ENCODE peak calls at places on chromosomes 11 and 22, in six cellular contexts. U, K, G, Z, A and H are unnamed samples.

GRCh38 chr11:126585388-126586302 is 230.2 kb downstream of the ST3GAL4 start:
- DNase-seq in G (peak), U (peak), K (peak), Z (no peak), A (peak), H (no peak)

GRCh38 chr22:34943830-34944229 is 122.1 kb upstream of the ISX start:
- DNase-seq in G (no peak), U (peak), K (no peak), Z (no peak), A (no peak), H (no peak)

GRCh38 chr11:117438371-117439000 is 110.8 kb downstream of the CEP164 start:
- DNase-seq in K (no peak), Z (no peak), U (no peak), A (peak), G (no peak), H (no peak)

GRCh38 chr11:3747704-3748103 is 49.6 kb downstream of the NUP98 start:
- DNase-seq in U (peak), Z (no peak), G (peak), A (peak), K (no peak), H (no peak)

GRCh38 chr22:26845016-26845728 is 187.8 kb downstream of the MIAT start:
- DNase-seq in G (no peak), K (peak), U (no peak), Z (no peak), A (peak), H (no peak)

GRCh38 chr11:19018901-19019300 is 41.6 kb downstream of the MRGPRX2 start:
- DNase-seq in K (no peak), U (no peak), A (no peak), G (no peak), Z (no peak), H (no peak)

GRCh38 chr22:43789452-43789851 is 22.7 kb downstream of the EFCAB6 start:
- DNase-seq in U (peak), G (peak), A (peak), Z (no peak), K (peak), H (no peak)

GRCh38 chr11:12224537-12224893 is 114.1 kb downstream of the MICAL2 start:
- DNase-seq in K (peak), U (no peak), G (peak), A (peak), Z (peak), H (peak)

GRCh38 chr11:69216609-69217008 is 60.9 kb downstream of the SMIM38 start:
- DNase-seq in K (no peak), Z (no peak), A (no peak), G (no peak), U (no peak), H (no peak)

GRCh38 chr11:12599408-12600143 is 74.6 kb upstream of the TEAD1 start:
- DNase-seq in A (peak), U (peak), Z (peak), G (no peak), K (no peak), H (peak)

GRCh38 chr11:122375687-122376399 is 259.8 kb upstream of the BLID start:
- DNase-seq in U (no peak), A (peak), Z (no peak), G (peak), K (no peak), H (no peak)

GRCh38 chr11:783581-784015 is 6.3 kb downstream of the CEND1 start:
- DNase-seq in Z (no peak), A (peak), K (peak), G (peak), U (peak), H (no peak)

GRCh38 chr11:115929618-115930129 is 425.5 kb upstream of the CADM1 start:
- DNase-seq in K (no peak), U (no peak), A (no peak), G (no peak), Z (no peak), H (no peak)

GRCh38 chr11:78354741-78355705 is 62.6 kb downstream of the GAB2 start:
- DNase-seq in G (no peak), Z (no peak), A (peak), U (no peak), K (no peak), H (no peak)

GRCh38 chr11:17760102-17761029 is 25.8 kb downstream of the KCNC1 start:
- DNase-seq in A (peak), Z (no peak), U (peak), G (peak), K (no peak), H (no peak)

GRCh38 chr11:64206457-64207246 is at the start of gene FERMT3:
- DNase-seq in K (no peak), U (no peak), A (no peak), Z (peak), G (no peak), H (peak)

GRCh38 chr11:1740786-1741530 is 9.4 kb downstream of the IFITM10 start:
- DNase-seq in U (no peak), K (no peak), G (no peak), A (no peak), Z (no peak), H (no peak)

GRCh38 chr11:71222318-71223080 is 29.9 kb downstream of the SHANK2 start:
- DNase-seq in Z (no peak), A (peak), K (no peak), U (no peak), G (no peak), H (no peak)

GRCh38 chr11:130874396-130874795 is 41.9 kb downstream of the SNX19 start:
- DNase-seq in A (no peak), G (no peak), Z (no peak), U (no peak), K (no peak), H (no peak)

GRCh38 chr11:11841605-11842425 is at the start of gene USP47:
- DNase-seq in Z (peak), A (peak), U (peak), G (peak), K (peak), H (peak)

GRCh38 chr11:27158763-27159679 is 118.4 kb downstream of the BBOX1 start:
- DNase-seq in A (peak), K (no peak), G (peak), U (peak), Z (no peak), H (no peak)

GRCh38 chr11:113198907-113199660 is 115.3 kb upstream of the TTC12 start:
- DNase-seq in Z (no peak), K (no peak), A (no peak), U (peak), G (no peak), H (no peak)

GRCh38 chr11:30172872-30173271 is 57.9 kb upstream of the FSHB start:
- DNase-seq in G (no peak), U (no peak), Z (no peak), K (no peak), A (peak), H (no peak)

GRCh38 chr11:65651589-65652510 is 10.9 kb downstream of the RELA start:
- DNase-seq in K (peak), G (no peak), U (no peak), Z (no peak), A (peak), H (no peak)

GRCh38 chr11:71301046-71301857 is 48.9 kb upstream of the SHANK2 start:
- DNase-seq in A (no peak), Z (no peak), U (no peak), K (peak), G (no peak), H (no peak)

GRCh38 chr22:50729391-50730012 is 8.5 kb upstream of the ACR start:
- DNase-seq in Z (no peak), K (no peak), A (no peak), U (no peak), G (no peak), H (no peak)

DNA sequence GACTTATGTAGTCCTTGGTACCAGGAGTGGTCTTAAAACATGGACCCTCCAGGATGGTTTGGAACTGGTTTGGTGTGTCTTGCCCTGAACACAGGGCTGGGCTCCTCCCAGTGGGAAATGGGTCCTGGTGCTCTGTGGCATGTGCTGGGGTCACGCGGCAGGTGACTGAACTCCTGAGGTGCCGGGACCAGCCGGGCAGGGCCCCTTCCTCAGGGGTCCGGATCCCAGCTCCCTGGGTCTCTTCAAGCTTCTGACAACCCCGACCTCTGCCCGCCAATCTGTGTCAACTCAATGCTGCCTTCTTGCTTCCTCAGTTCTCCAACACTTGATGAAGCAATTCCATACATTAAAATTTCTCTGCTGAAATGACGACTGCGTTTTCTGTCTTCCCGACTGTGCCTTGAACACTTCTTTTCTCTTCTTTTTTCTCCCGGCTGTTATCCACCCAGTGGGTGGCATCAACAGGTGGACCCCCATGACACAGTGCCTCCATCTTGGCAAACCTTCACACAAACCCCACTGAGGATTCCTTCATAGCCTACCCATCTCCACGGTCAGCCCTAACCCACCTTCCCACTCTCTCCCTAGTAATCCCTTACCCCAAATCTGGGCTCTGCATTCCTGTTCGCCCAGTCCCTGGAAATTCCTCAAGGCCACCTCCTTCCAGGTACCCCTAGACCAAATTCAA is 4.4 kb downstream of the IFT27 start:
- DNase-seq in Z (no peak), U (no peak), K (no peak), A (no peak), G (no peak), H (no peak)
- H3K27ac ChIP-seq in Z (no peak), U (no peak), K (no peak), A (no peak), G (no peak), H (no peak)

GRCh38 chr22:38230108-38230825 is 28.5 kb downstream of the MAFF start:
- DNase-seq in Z (peak), K (no peak), U (peak), A (peak), G (no peak), H (peak)
- TF ChIP-seq CTCF in Z (peak), K (no peak), U (no peak), A (peak), G (peak), H (peak)

DNA sequence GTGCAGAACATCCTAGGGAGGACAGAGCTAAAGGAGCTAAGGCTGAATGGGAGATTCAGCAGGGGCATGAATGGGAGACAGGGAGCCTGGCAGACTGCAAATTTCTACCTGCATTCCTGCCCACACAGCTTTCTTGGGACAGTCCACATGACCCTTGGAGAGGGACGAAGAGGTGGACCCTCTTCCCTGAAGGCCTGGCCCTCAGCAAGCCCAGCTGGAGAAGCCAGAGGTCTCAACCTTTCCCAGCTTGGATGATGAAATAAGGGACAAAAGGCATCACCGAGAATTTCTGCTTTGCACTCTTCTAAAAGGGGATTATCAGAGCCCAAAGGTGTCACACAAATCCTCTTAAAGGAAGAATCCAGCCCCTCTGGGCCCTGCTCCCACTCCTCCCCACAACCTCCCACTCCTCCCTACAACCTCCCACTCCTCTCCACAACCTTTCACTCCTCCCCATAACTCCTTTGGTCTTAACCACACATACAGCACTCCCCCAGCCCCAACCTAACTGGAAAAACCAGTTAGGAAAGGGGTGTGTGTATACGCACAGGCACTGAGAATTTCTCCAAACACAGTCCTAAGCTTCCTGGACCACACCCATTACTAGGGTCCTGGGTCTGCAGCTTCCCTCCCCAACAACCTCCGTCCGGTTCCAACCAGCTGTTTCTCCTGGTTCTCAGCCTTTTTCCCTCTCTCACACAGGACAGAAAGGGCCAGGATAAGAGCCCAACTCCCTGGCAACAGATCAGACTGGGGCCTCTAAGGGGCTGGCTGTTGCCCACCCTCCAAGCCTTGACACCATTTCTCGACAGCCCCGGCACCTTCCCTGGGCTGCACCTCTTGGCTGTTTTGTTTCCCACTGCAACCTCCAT is 38.5 kb downstream of the RPL27A start:
- DNase-seq in Z (no peak), G (no peak), A (no peak), K (no peak), U (no peak), H (no peak)
- H3K27ac ChIP-seq in Z (no peak), G (no peak), A (no peak), K (peak), U (peak), H (no peak)

GRCh38 chr11:83088965-83089364 is 17.3 kb upstream of the RAB30 start:
- DNase-seq in A (no peak), U (peak), Z (no peak), G (no peak), K (no peak), H (no peak)
- TF ChIP-seq CTCF in A (no peak), U (peak), Z (no peak), G (peak), K (no peak), H (no peak)

GRCh38 chr11:34632105-34632780 is 11.3 kb downstream of the EHF start:
- DNase-seq in U (peak), G (no peak), A (no peak), Z (no peak), K (no peak), H (no peak)

GRCh38 chr11:34631297-34631696 is 10.4 kb downstream of the EHF start:
- DNase-seq in Z (no peak), G (no peak), A (no peak), K (no peak), U (no peak), H (no peak)

GRCh38 chr11:34630544-34630943 is 9.7 kb downstream of the EHF start:
- DNase-seq in A (no peak), K (no peak), G (no peak), Z (no peak), U (peak), H (no peak)

GRCh38 chr11:34633640-34633989 is 12.7 kb downstream of the EHF start:
- DNase-seq in K (no peak), G (no peak), Z (no peak), U (no peak), A (no peak), H (no peak)

GRCh38 chr11:34631737-34632104 is 10.8 kb downstream of the EHF start:
- DNase-seq in U (no peak), K (no peak), Z (no peak), A (no peak), G (no peak), H (no peak)
- H3K27ac ChIP-seq in U (peak), K (no peak), Z (no peak), A (no peak), G (no peak), H (no peak)

DNA sequence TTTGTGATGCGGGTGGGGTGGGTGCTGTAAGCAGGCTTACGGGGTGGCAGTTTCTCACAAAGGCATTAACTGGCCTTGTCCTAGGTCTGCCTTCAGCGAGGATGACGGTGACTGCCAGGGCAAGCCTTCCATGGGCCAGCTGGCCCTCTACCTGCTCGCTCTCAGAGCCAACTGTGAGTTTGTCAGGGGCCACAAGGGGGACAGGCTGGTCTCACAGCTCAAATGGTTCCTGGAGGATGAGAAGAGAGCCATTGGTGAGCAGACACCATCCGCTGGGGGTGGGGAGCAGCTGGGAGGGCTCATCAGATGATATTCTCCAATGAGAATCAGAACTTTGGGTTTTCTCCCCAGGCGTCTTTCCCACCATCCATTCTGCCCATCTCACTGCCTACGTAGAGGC is 5.8 kb downstream of the TCN2 start:
- DNase-seq in A (no peak), G (no peak), U (no peak), Z (no peak), K (no peak), H (no peak)
- TF ChIP-seq CTCF in A (no peak), G (no peak), U (no peak), Z (no peak), K (no peak), H (no peak)